ENCODE peak calls at places on chromosomes 11 and 22, in five cellular contexts. X is HCT116, F is H1, T is PC-9, G is astrocyte. Q is an unnamed sample.

GRCh38 chr22:42217752-42218280 is 52.6 kb downstream of the TCF20 start:
- DNase-seq in G (no peak), T (no peak), F (no peak), X (no peak), Q (peak; percentile 5)

GRCh38 chr11:105377870-105378269 is 232.0 kb upstream of the GRIA4 start:
- DNase-seq in X (no peak), T (no peak), G (no peak), F (no peak), Q (no peak)

GRCh38 chr11:86799680-86800075 is 664 bp upstream of the PRSS23 start:
- DNase-seq in T (peak; percentile 46), F (no peak), G (no peak), X (no peak), Q (no peak)

GRCh38 chr22:41822289-41823057 is 10.4 kb upstream of the SREBF2 start:
- DNase-seq in T (peak; percentile 90), X (peak; percentile 62), G (peak; percentile 76), F (no peak), Q (peak; percentile 80)

GRCh38 chr11:22703040-22703439 is 36.6 kb downstream of the GAS2 start:
- DNase-seq in F (no peak), G (peak; percentile 83), T (peak; percentile 58), X (peak; percentile 28), Q (peak; percentile 34)

GRCh38 chr22:40890881-40891280 is 29.0 kb upstream of the DNAJB7 start:
- DNase-seq in T (no peak), X (no peak), F (no peak), G (no peak), Q (peak; percentile 19)

GRCh38 chr11:121418625-121419114 is 33.4 kb upstream of the SORL1 start:
- DNase-seq in G (no peak), F (no peak), T (no peak), X (no peak), Q (no peak)

GRCh38 chr22:40251106-40251505 is 73.4 kb downstream of the TNRC6B start:
- DNase-seq in G (peak; percentile 47), T (no peak), X (no peak), F (no peak), Q (peak; percentile 41)

GRCh38 chr11:46697303-46697702 is 3.1 kb downstream of the ARHGAP1 start:
- DNase-seq in G (no peak), F (no peak), X (no peak), T (no peak), Q (peak; percentile 16)

GRCh38 chr11:70381872-70382842 is 16.2 kb upstream of the CTTN start:
- DNase-seq in F (no peak), T (no peak), G (peak; percentile 87), X (no peak), Q (peak; percentile 86)

GRCh38 chr11:66609951-66610617 is 6.3 kb upstream of the RBM14 start:
- DNase-seq in F (no peak), X (no peak), G (no peak), T (no peak), Q (no peak)

GRCh38 chr11:81644239-81644840 is 1089.3 kb downstream of the FAM181B start:
- DNase-seq in T (peak; percentile 55), F (no peak), X (peak; percentile 4), G (peak; percentile 14), Q (peak; percentile 73)

GRCh38 chr22:23268139-23268712 is 87.9 kb downstream of the BCR start:
- DNase-seq in T (no peak), G (no peak), F (no peak), X (no peak), Q (no peak)

DNA sequence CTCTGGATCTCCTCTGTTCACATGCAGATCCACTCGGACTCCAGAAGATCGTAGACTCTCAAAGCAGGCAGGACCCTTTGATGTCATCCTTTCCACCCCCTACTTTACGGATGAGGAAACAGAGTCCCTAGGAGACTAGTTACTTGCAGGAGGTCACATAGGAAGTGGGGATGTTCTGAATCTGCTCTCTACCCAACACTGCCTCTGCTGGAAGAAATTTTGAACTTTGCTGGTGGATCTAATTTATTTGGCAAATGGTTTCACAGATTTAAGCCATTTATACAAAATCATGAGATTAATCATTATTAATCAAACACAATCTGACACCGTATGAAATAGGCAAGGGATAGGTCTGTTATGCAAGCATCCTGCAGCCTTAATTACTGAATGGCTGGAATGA is 55.0 kb upstream of the USP47 start:
- DNase-seq in G (peak; percentile 9), T (no peak), X (no peak), F (no peak), Q (peak; percentile 54)
- H2AFZ ChIP-seq in G (no peak overlapping the region), T (no peak overlapping the region), X (no peak overlapping the region), F (no peak overlapping the region), Q (no peak overlapping the region)

GRCh38 chr11:74443071-74443864 is 24.1 kb downstream of the KCNE3 start:
- DNase-seq in F (no peak), G (peak; percentile 25), T (peak; percentile 58), X (peak; percentile 19), Q (no peak)
- H2AFZ ChIP-seq in F (no peak overlapping the region), G (no peak overlapping the region), T (no peak overlapping the region), X (no peak overlapping the region), Q (no peak overlapping the region)

GRCh38 chr11:278001-278951 is at the start of gene NLRP6:
- DNase-seq in G (no peak), T (no peak), F (no peak), X (no peak), Q (no peak)

GRCh38 chr11:281486-282161 is 3.4 kb downstream of the NLRP6 start:
- DNase-seq in X (no peak), T (no peak), G (no peak), F (peak; percentile 48), Q (no peak)

GRCh38 chr11:279040-279965 is 1.1 kb downstream of the NLRP6 start:
- DNase-seq in X (no peak), T (no peak), F (no peak), G (no peak), Q (no peak)

GRCh38 chr11:280762-281485 is 2.7 kb downstream of the NLRP6 start:
- DNase-seq in G (no peak), X (no peak), T (no peak), F (peak; percentile 48), Q (peak; percentile 20)

DNA sequence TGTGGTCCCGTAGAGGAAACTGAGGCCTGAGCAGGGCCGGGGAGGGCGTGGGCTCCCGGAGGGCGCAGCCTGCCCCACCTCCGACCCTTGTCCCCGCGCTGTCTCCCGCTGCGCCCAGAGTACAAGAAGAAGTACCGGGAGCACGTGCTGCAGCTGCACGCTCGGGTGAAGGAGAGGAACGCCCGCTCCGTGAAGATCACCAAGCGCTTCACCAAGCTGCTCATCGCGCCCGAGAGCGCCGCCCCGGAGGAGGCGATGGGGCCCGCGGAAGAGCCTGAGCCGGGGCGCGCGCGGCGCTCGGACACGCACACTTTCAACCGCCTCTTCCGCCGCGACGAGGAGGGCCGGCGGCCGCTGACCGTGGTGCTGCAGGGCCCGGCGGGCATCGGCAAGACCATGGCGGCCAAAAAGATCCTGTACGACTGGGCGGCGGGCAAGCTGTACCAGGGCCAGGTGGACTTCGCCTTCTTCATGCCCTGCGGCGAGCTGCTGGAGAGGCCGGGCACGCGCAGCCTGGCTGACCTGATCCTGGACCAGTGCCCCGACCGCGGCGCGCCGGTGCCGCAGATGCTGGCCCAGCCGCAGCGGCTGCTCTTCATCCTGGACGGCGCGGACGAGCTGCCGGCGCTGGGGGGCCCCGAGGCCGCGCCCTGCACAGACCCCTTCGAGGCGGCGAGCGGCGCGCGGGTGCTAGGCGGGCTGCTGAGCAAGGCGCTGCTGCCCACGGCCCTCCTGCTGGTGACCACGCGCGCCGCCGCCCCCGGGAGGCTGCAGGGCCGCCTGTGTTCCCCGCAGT is 2.0 kb downstream of the NLRP6 start:
- DNase-seq in F (peak; percentile 49), X (no peak), T (no peak), G (peak; percentile 16), Q (peak; percentile 64)
- H2AFZ ChIP-seq in F (no peak overlapping the region), X (no peak overlapping the region), T (no peak overlapping the region), G (no peak overlapping the region), Q (no peak overlapping the region)

DNA sequence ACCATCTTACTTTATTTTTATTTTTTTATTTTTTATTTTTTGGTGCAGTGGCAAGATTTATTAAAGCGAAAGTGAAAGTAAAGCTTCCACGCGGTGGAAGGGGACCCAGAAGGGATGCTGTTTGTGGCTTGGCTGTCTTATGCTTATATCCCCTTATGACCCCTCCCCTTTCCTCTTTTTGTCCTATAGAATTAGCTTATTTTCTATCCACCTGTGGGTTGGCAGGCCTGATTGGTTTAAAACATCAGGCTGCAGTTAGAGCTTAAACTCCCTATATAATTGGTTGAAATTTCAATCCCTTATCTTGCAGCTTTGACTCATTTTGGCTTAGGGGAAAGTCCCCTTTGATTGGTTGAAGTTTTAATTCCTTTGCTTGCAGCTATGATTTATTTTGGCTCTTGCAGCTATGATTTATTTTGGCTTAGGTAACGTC is 50.5 kb downstream of the NNMT start:
- DNase-seq in X (no peak), T (peak; percentile 47), F (no peak), G (no peak), Q (no peak)
- H2AFZ ChIP-seq in X (peak overlapping the region; percentile 16), T (peak overlapping the region; percentile 81), F (no peak overlapping the region), G (no peak overlapping the region), Q (peak overlapping the region; percentile 35)

GRCh38 chr11:36622431-36623136 is 24.5 kb upstream of the RAG2 start:
- DNase-seq in G (peak; percentile 52), T (peak; percentile 38), F (no peak), X (peak; percentile 12), Q (peak; percentile 12)
- H2AFZ ChIP-seq in G (no peak overlapping the region), T (no peak overlapping the region), F (no peak overlapping the region), X (no peak overlapping the region), Q (no peak overlapping the region)

DNA sequence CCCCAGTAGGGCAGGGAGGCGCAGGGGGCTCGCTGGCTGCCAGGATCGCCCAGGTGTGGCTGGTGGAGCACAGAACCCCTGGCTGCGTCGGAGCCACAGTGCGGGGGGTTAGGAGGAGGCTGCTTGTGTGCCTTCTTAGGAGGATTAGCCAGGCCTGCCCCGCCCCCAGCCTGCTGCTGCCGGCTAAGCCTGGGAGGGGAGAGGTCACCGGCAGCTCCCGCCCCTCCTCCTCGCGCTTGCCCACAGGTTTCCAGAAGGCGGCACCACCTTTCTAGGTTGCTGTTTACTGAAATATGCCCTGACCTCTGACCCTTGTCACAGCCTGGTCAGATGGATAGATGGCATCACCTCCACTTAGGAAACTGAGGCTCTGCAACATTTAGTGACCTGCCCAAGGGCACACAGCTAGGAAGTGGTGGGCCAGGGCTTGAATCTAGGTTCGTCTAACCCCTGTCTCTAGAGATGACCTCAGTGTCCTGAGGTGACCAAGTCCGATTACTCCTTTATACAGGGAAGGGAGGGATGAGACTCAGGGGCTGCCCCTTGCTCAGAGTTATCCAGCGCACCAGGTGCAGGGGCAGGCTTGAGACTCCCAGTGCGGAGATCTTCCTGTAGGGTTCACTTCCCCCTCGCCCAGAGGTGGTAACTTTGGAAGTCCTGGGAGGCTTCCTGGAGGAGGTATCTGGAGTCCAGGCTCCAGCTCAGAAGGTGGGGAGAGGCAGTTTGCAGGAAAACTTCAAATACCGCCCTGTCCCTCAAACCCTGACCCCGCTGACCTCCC is 44.0 kb downstream of the MYO7A start:
- DNase-seq in T (no peak), F (peak; percentile 85), X (no peak), G (no peak), Q (no peak)
- H2AFZ ChIP-seq in T (no peak overlapping the region), F (peak overlapping the region; percentile 68), X (no peak overlapping the region), G (no peak overlapping the region), Q (no peak overlapping the region)

Q was measured in GM23248.